ENCODE peak calls at places on chromosomes 5 and 9, in seven cellular contexts. R is NCI-H1105 treated with DMSO at 0.1 percent for 48 hours; P is stimulated activated CD8-positive, alpha-beta memory T cell treated with anti-CD3 and anti-CD28 coated beads, Interleukin-7, amount 100 ng/mL, for 1 hour; A is heart right ventricle; Q is cortex of kidney; C is aorta; E is EH. M is an unnamed sample.

GRCh38 chr5:141940695-141941271 is 17.1 kb downstream of the DELE1 start:
- DNase-seq in R (no peak), P (no peak), A (no peak), Q (no peak), C (peak; percentile 77), E (peak; percentile 69), M (no peak)

GRCh38 chr9:4293293-4293931 is 6.5 kb downstream of the GLIS3 start:
- DNase-seq in R (no peak), P (no peak), A (no peak), Q (no peak), C (no peak), E (peak; percentile 98), M (no peak)

GRCh38 chr5:138874241-138874640 is 894 bp downstream of the LRRTM2 start:
- DNase-seq in R (no peak), P (no peak), A (no peak), Q (no peak), C (no peak), E (peak; percentile 37), M (no peak)

GRCh38 chr5:66498791-66499207 is 97.4 kb upstream of the MAST4 start:
- DNase-seq in R (no peak), P (no peak), A (no peak), Q (no peak), C (no peak), E (peak; percentile 14), M (no peak)

GRCh38 chr9:5582835-5583195 is 46.1 kb upstream of the RIC1 start:
- DNase-seq in R (no peak), P (no peak), A (no peak), Q (no peak), C (no peak), E (peak; percentile 70), M (no peak)

GRCh38 chr5:157558089-157558595 is 17.4 kb downstream of the ADAM19 start:
- DNase-seq in R (no peak), P (no peak), A (no peak), Q (no peak), C (no peak), E (peak; percentile 87), M (no peak)

GRCh38 chr5:62256161-62257017 is 49.6 kb upstream of the KIF2A start:
- DNase-seq in R (no peak), P (no peak), A (no peak), Q (no peak), C (no peak), E (no peak), M (no peak)

GRCh38 chr5:69265931-69266330 is 31.2 kb downstream of the CDK7 start:
- DNase-seq in R (no peak), P (no peak), A (no peak), Q (no peak), C (no peak), E (peak; percentile 8), M (no peak)

GRCh38 chr9:87970602-87971001 is 3.7 kb downstream of the CDK20 start:
- DNase-seq in R (no peak), P (no peak), A (no peak), Q (no peak), C (no peak), E (no peak), M (no peak)

GRCh38 chr5:134228624-134229023 is 2.8 kb upstream of the PPP2CA start:
- DNase-seq in R (no peak), P (no peak), A (no peak), Q (no peak), C (no peak), E (no peak), M (no peak)

GRCh38 chr9:127955294-127956015 is 17.8 kb upstream of the DPM2 start:
- DNase-seq in R (peak; percentile 87), P (peak; percentile 65), A (peak; percentile 38), Q (no peak), C (no peak), E (peak; percentile 42), M (peak; percentile 69)

GRCh38 chr5:90446961-90447360 is 27.6 kb downstream of the MBLAC2 start:
- DNase-seq in R (no peak), P (no peak), A (no peak), Q (no peak), C (no peak), E (peak; percentile 44), M (no peak)

GRCh38 chr5:176780951-176781350 is 29.4 kb upstream of the UNC5A start:
- DNase-seq in R (peak; percentile 43), P (no peak), A (peak; percentile 58), Q (no peak), C (no peak), E (no peak), M (no peak)

GRCh38 chr5:159550951-159551350 is 220.7 kb upstream of the IL12B start:
- DNase-seq in R (no peak), P (no peak), A (no peak), Q (no peak), C (no peak), E (peak; percentile 20), M (no peak)

GRCh38 chr9:14400658-14400995 is 86.7 kb upstream of the NFIB start:
- DNase-seq in R (peak; percentile 56), P (no peak), A (peak; percentile 15), Q (no peak), C (no peak), E (peak; percentile 58), M (no peak)

GRCh38 chr5:144028058-144028457 is 142.4 kb downstream of the YIPF5 start:
- DNase-seq in R (peak; percentile 46), P (no peak), A (no peak), Q (no peak), C (no peak), E (peak; percentile 87), M (no peak)

GRCh38 chr5:163997965-163998364 is 492.5 kb downstream of the MAT2B start:
- DNase-seq in R (no peak), P (no peak), A (no peak), Q (no peak), C (no peak), E (no peak), M (no peak)

GRCh38 chr9:128887914-128888350 is 6.0 kb downstream of the LRRC8A start:
- DNase-seq in R (no peak), P (no peak), A (no peak), Q (no peak), C (no peak), E (peak; percentile 76), M (no peak)

GRCh38 chr9:135664266-135664665 is 1.2 kb downstream of the LCN9 start:
- DNase-seq in R (no peak), P (no peak), A (no peak), Q (no peak), C (no peak), E (no peak), M (no peak)

GRCh38 chr5:137231535-137231934 is 267.6 kb downstream of the SPOCK1 start:
- DNase-seq in R (peak; percentile 52), P (no peak), A (no peak), Q (no peak), C (no peak), E (peak; percentile 64), M (no peak)

GRCh38 chr5:14996997-14997396 is 125.4 kb upstream of the ANKH start:
- DNase-seq in R (no peak), P (no peak), A (no peak), Q (no peak), C (no peak), E (no peak), M (no peak)

GRCh38 chr5:175590471-175590881 is 67.4 kb upstream of the HRH2 start:
- DNase-seq in R (no peak), P (no peak), A (no peak), Q (no peak), C (no peak), E (peak; percentile 84), M (no peak)

GRCh38 chr5:161541-162110 is 29.7 kb upstream of the LRRC14B start:
- DNase-seq in R (no peak), P (no peak), A (no peak), Q (no peak), C (no peak), E (no peak), M (no peak)

GRCh38 chr5:181118369-181118768 is 12.6 kb downstream of the OR2V1 start:
- DNase-seq in R (no peak), P (no peak), A (no peak), Q (no peak), C (no peak), E (no peak), M (no peak)

GRCh38 chr9:118364266-118365075 is 660.3 kb downstream of the TLR4 start:
- DNase-seq in R (no peak), P (no peak), A (peak; percentile 6), Q (no peak), C (no peak), E (no peak), M (no peak)

GRCh38 chr5:66339896-66340295 is 195.8 kb downstream of the SREK1 start:
- DNase-seq in R (no peak), P (no peak), A (no peak), Q (no peak), C (no peak), E (no peak), M (no peak)

GRCh38 chr9:129133067-129133466 is 21.9 kb downstream of the PTPA start:
- DNase-seq in R (no peak), P (no peak), A (no peak), Q (no peak), C (no peak), E (peak; percentile 19), M (no peak)

GRCh38 chr9:19298601-19299000 is 68.1 kb downstream of the DENND4C start:
- DNase-seq in R (no peak), P (no peak), A (no peak), Q (no peak), C (no peak), E (peak; percentile 57), M (no peak)

GRCh38 chr9:133478851-133479711 is at the start of gene SLC2A6:
- DNase-seq in R (peak; percentile 87), P (peak; percentile 58), A (peak; percentile 88), Q (no peak), C (peak; percentile 90), E (peak; percentile 86), M (peak; percentile 63)

M was measured in activated CD8-positive, alpha-beta memory T cell treated with anti-CD3 and anti-CD28 coated beads for 4 hours.